ENCODE peak calls at places on chromosome 10, in six cellular contexts. V is dermis blood vessel endothelial cell, R is GM06990, G is hippocampal formation, N is substantia nigra, Z is Calu3. L is an unnamed sample.

GRCh38 chr10:21138769-21139324 is 241.7 kb upstream of the NEBL start:
- DNase-seq in V (no peak), R (no peak), G (no peak), N (no peak), Z (no peak), L (no peak)

GRCh38 chr10:89580243-89580642 is 44.8 kb upstream of the SLC16A12 start:
- DNase-seq in V (no peak), R (no peak), G (no peak), N (no peak), Z (no peak), L (no peak)

GRCh38 chr10:31147220-31147608 is 115.5 kb upstream of the ZNF438 start:
- DNase-seq in V (peak; percentile 49), R (no peak), G (no peak), N (no peak), Z (no peak), L (peak; percentile 62)

GRCh38 chr10:59311025-59311424 is 51.3 kb downstream of the FAM13C start:
- DNase-seq in V (no peak), R (no peak), G (no peak), N (no peak), Z (no peak), L (no peak)

GRCh38 chr10:48284002-48284546 is 9.6 kb upstream of the FRMPD2 start:
- DNase-seq in V (no peak), R (no peak), G (no peak), N (no peak), Z (no peak), L (no peak)

GRCh38 chr10:44948713-44949112 is 10.9 kb upstream of the RASSF4 start:
- DNase-seq in V (no peak), R (no peak), G (no peak), N (no peak), Z (no peak), L (no peak)

GRCh38 chr10:76388321-76388720 is 956.9 kb downstream of the LRMDA start:
- DNase-seq in V (no peak), R (no peak), G (no peak), N (no peak), Z (no peak), L (peak; percentile 45)

GRCh38 chr10:18738835-18739234 is 79.6 kb downstream of the ARL5B start:
- DNase-seq in V (no peak), R (no peak), G (no peak), N (no peak), Z (no peak), L (peak; percentile 79)

GRCh38 chr10:62503871-62504270 is 129.7 kb downstream of the ZNF365 start:
- DNase-seq in V (no peak), R (no peak), G (no peak), N (no peak), Z (no peak), L (no peak)

GRCh38 chr10:68684413-68684812 is 36.6 kb upstream of the CCAR1 start:
- DNase-seq in V (no peak), R (peak; percentile 35), G (no peak), N (no peak), Z (no peak), L (no peak)

GRCh38 chr10:6665847-6666246 is 85.8 kb upstream of the PRKCQ start:
- DNase-seq in V (no peak), R (no peak), G (no peak), N (no peak), Z (no peak), L (no peak)

GRCh38 chr10:105843786-105844560 is 1202.9 kb downstream of the SORCS3 start:
- DNase-seq in V (no peak), R (no peak), G (peak; percentile 34), N (no peak), Z (no peak), L (no peak)

GRCh38 chr10:79427965-79428364 is 17.5 kb downstream of the ZCCHC24 start:
- DNase-seq in V (no peak), R (no peak), G (no peak), N (no peak), Z (no peak), L (no peak)

GRCh38 chr10:101224910-101225823 is 4.1 kb downstream of the LBX1 start:
- DNase-seq in V (no peak), R (no peak), G (no peak), N (no peak), Z (no peak), L (no peak)

L was measured in fibroblast of the aortic adventitia.